ENCODE peak calls at places on chromosomes 16 and 17, in five cellular contexts. G, R, V, I and N are unnamed samples.
A peak's percentile ranks its signal among the peaks of the same experiment; 100 is the strongest.

GRCh38 chr16:82192665-82193064 is 22.6 kb upstream of the MPHOSPH6 start:
- DNase-seq in G (no peak), R (no peak), V (no peak), I (no peak), N (no peak)

GRCh38 chr17:2958706-2959222 is 104.6 kb downstream of the OR1D5 start:
- DNase-seq in G (no peak), R (no peak), V (no peak), I (no peak), N (no peak)

GRCh38 chr17:58970966-58971575 is 135.6 kb downstream of the TRIM37 start:
- DNase-seq in G (no peak), R (no peak), V (no peak), I (no peak), N (no peak)

GRCh38 chr17:73874008-73874407 is 229.8 kb upstream of the SDK2 start:
- DNase-seq in G (no peak), R (no peak), V (no peak), I (peak; percentile 27), N (no peak)

GRCh38 chr17:82281502-82282238 is 8.2 kb upstream of the CSNK1D start:
- DNase-seq in G (peak; percentile 66), R (no peak), V (no peak), I (peak; percentile 30), N (no peak)

GRCh38 chr17:78839173-78839761 is 1.3 kb downstream of the USP36 start:
- DNase-seq in G (no peak), R (peak; percentile 15), V (no peak), I (no peak), N (no peak)

GRCh38 chr17:42881768-42882565 is 18.6 kb upstream of the G6PC1 start:
- DNase-seq in G (no peak), R (no peak), V (no peak), I (no peak), N (no peak)

GRCh38 chr17:3955373-3955978 is 8.8 kb downstream of the ATP2A3 start:
- DNase-seq in G (no peak), R (no peak), V (no peak), I (no peak), N (no peak)

GRCh38 chr16:7206469-7206868 is 126.2 kb upstream of the RBFOX1 start:
- DNase-seq in G (no peak), R (no peak), V (no peak), I (no peak), N (no peak)

GRCh38 chr16:7211781-7212180 is 120.9 kb upstream of the RBFOX1 start:
- DNase-seq in G (no peak), R (no peak), V (no peak), I (no peak), N (no peak)

DNA sequence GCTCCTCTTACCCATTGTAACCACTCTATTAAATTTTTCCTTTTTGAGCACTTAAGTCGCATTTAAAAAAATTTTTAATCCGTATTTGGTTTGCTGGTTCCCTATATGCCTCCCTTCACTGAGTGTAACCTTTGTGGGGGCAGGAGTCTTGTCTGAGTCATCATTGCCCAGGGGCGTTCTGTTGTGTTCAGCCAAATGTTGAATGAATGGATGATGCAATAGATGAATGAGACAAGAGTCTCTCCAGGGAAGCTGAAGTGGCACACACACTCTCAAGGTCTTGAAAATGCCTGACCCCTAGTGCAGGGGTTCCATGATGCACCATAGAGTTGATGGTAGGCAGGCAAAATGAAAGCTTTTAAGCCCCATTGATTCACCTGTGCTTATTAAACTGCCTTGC is 123.0 kb upstream of the RBFOX1 start:
- DNase-seq in G (no peak), R (peak; percentile 7), V (no peak), I (no peak), N (no peak)
- TF ChIP-seq ZNF274 in G (no peak), R (no peak), V (no peak), I (no peak), N (no peak)

GRCh38 chr17:12519956-12520594 is 145.6 kb upstream of the MYOCD start:
- DNase-seq in G (no peak), R (no peak), V (no peak), I (no peak), N (no peak)
- TF ChIP-seq ZNF274 in G (no peak), R (no peak), V (no peak), I (no peak), N (no peak)

GRCh38 chr17:33039874-33040273 is 48.2 kb downstream of the SPACA3 start:
- DNase-seq in G (no peak), R (no peak), V (no peak), I (no peak), N (no peak)
- TF ChIP-seq ZNF274 in G (no peak), R (no peak), V (no peak), I (no peak), N (no peak)

DNA sequence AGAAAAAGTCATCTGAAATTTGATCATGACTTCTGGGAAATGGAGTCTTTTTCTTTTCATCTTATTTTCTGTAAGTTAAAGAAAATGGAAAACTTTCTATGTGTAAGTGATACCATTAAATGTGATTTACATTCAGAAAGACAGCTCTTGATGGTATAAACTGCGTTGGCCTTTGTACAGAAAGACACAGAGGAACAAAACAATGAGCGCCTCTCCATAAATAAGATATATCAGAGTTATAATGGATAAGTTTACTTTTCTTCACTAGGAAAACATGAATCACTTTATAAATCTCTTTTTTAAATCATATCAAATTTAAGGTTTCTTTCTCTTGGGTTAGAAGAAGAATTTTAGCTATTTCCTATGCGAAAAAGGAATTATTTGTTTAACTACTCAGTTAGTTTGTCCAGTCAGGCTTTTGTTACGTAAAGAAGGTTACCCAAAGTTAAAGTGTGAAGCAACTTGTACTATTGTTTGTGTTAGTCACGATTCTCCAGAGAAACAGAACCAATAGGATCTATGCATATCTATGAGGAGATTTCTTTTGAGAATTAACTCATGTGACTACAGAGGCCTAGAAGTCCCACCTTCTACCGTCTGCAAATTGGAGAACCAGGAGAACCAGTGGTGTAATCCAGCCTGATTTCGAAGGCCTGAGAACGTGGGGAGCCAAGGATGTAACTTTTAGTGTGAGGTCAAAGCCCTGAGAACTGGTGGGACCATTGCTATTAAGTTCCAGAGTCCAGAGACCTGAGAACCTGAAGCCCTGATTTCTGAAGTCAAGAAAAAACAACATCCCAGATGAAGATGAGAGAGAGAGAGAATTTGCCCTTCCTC is 295.4 kb upstream of the KCNJ16 start:
- DNase-seq in G (no peak), R (no peak), V (no peak), I (no peak), N (no peak)
- TF ChIP-seq ZNF274 in G (no peak), R (no peak), V (no peak), I (no peak), N (no peak)

GRCh38 chr17:51362818-51363598 is 102.7 kb downstream of the UTP18 start:
- DNase-seq in G (peak; percentile 36), R (no peak), V (peak; percentile 51), I (no peak), N (no peak)
- TF ChIP-seq ZNF274 in G (no peak), R (no peak), V (no peak), I (no peak), N (no peak)

DNA sequence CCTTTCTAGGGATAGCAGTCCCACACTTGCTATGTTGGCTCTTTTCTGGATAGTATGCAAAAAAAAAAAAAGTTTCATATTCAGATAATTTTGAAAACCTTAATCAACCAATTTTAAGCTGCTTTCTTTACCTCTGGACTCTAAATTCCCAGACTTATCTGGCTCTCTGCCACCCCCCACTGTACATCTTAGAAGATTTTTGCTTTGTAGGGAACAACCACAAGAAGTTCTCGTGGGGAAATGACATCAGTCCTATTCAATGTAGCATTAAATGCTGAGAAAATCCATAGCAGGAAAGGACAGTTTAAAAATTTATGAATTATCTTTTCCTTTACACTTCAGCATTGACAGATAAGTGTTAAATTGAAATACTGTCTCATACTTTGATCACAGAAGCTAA is 562.7 kb upstream of the HSBP1 start:
- DNase-seq in G (no peak), R (no peak), V (no peak), I (no peak), N (no peak)
- TF ChIP-seq ZNF274 in G (no peak), R (no peak), V (no peak), I (no peak), N (no peak)

DNA sequence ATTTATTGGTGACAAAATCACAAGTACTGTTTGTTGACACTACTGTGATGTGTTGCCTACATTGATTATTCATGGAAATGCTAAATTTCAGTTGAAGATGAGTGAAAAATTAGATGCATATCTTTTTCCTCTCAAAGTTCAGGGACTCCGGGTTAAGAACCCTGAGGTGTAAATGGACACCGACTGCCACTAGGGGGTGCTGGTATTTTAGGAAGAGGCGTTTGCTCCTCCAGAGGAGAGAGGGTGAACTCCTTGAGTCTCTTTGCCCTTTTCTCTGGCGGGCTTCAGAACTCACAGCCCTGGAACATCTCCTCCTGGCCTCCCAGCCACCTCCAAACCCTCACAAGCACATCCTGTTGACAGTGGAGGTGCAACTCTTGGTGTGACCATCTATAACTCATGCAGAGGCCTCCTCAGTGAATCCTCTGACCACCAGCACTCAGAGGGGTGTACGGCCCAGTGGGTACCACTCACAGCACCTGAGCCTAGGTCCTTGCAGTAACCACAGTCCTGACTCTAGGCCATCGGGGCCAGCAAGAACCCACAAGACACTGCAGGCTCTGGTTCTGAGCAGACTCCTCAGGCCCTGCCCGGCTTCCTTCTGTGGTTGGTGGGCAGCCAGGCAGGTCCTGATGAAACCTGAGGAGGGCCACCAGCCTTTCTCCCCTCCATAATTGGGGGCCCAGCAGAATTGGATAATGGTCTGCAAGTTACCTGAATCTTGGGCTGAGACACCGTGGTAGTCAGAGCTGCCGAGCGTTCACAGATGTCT is 26.2 kb upstream of the PIK3R5 start:
- DNase-seq in G (peak; percentile 51), R (peak; percentile 49), V (no peak), I (no peak), N (peak; percentile 24)
- TF ChIP-seq ZNF274 in G (no peak), R (no peak), V (no peak), I (no peak), N (no peak)